ENCODE peak calls at places on chromosomes 2 and 18, in eight cellular contexts. One of them, this sample, is unnamed.
A peak's percentile ranks its signal among the peaks of the same experiment; 100 is the strongest.

GRCh38 chr2:107259411-107260195 is 373.6 kb upstream of the ST6GAL2 start:
- DNase-seq in PC-9: no peak
- DNase-seq in activated effector memory CD4-positive, alpha-beta T cell treated with Interleukin-2 at 50 U/mL for 16 hours: no peak
- DNase-seq in putamen: no peak
- DNase-seq in NCI-H1092 treated with DMSO at 0.1 percent for 48 hours: no peak
- DNase-seq in posterior cingulate gyrus: no peak
- DNase-seq in C1 segment of cervical spinal cord: no peak
- DNase-seq in cardiac fibroblast: no peak
- DNase-seq in this sample: no peak

GRCh38 chr2:225670111-225670974 is 270.8 kb downstream of the NYAP2 start:
- DNase-seq in PC-9: no peak
- DNase-seq in activated effector memory CD4-positive, alpha-beta T cell treated with Interleukin-2 at 50 U/mL for 16 hours: no peak
- DNase-seq in putamen: no peak
- DNase-seq in NCI-H1092 treated with DMSO at 0.1 percent for 48 hours: peak; percentile 20
- DNase-seq in posterior cingulate gyrus: no peak
- DNase-seq in C1 segment of cervical spinal cord: no peak
- DNase-seq in cardiac fibroblast: peak; percentile 79
- DNase-seq in this sample: no peak

GRCh38 chr18:66682855-66683322 is 79.0 kb upstream of the CDH19 start:
- DNase-seq in PC-9: no peak
- DNase-seq in activated effector memory CD4-positive, alpha-beta T cell treated with Interleukin-2 at 50 U/mL for 16 hours: no peak
- DNase-seq in putamen: peak; percentile 63
- DNase-seq in NCI-H1092 treated with DMSO at 0.1 percent for 48 hours: peak; percentile 26
- DNase-seq in posterior cingulate gyrus: peak; percentile 33
- DNase-seq in C1 segment of cervical spinal cord: no peak
- DNase-seq in cardiac fibroblast: peak; percentile 9
- DNase-seq in this sample: no peak

GRCh38 chr2:137005173-137005572 is 239.8 kb downstream of the THSD7B start:
- DNase-seq in PC-9: no peak
- DNase-seq in activated effector memory CD4-positive, alpha-beta T cell treated with Interleukin-2 at 50 U/mL for 16 hours: no peak
- DNase-seq in putamen: no peak
- DNase-seq in NCI-H1092 treated with DMSO at 0.1 percent for 48 hours: no peak
- DNase-seq in posterior cingulate gyrus: no peak
- DNase-seq in C1 segment of cervical spinal cord: no peak
- DNase-seq in cardiac fibroblast: no peak
- DNase-seq in this sample: no peak

GRCh38 chr2:219665926-219666325 is 38.5 kb downstream of the SLC4A3 start:
- DNase-seq in PC-9: no peak
- DNase-seq in activated effector memory CD4-positive, alpha-beta T cell treated with Interleukin-2 at 50 U/mL for 16 hours: no peak
- DNase-seq in putamen: no peak
- DNase-seq in NCI-H1092 treated with DMSO at 0.1 percent for 48 hours: no peak
- DNase-seq in posterior cingulate gyrus: no peak
- DNase-seq in C1 segment of cervical spinal cord: no peak
- DNase-seq in cardiac fibroblast: no peak
- DNase-seq in this sample: no peak

GRCh38 chr2:134917958-134918517 is 584 bp upstream of the CCNT2 start:
- DNase-seq in PC-9: no peak
- DNase-seq in activated effector memory CD4-positive, alpha-beta T cell treated with Interleukin-2 at 50 U/mL for 16 hours: peak; percentile 86
- DNase-seq in putamen: no peak
- DNase-seq in NCI-H1092 treated with DMSO at 0.1 percent for 48 hours: peak; percentile 94
- DNase-seq in posterior cingulate gyrus: no peak
- DNase-seq in C1 segment of cervical spinal cord: peak; percentile 82
- DNase-seq in cardiac fibroblast: no peak
- DNase-seq in this sample: peak; percentile 90

GRCh38 chr2:20963867-20964266 is 80.0 kb downstream of the APOB start:
- DNase-seq in PC-9: no peak
- DNase-seq in activated effector memory CD4-positive, alpha-beta T cell treated with Interleukin-2 at 50 U/mL for 16 hours: no peak
- DNase-seq in putamen: no peak
- DNase-seq in NCI-H1092 treated with DMSO at 0.1 percent for 48 hours: no peak
- DNase-seq in posterior cingulate gyrus: no peak
- DNase-seq in C1 segment of cervical spinal cord: no peak
- DNase-seq in cardiac fibroblast: no peak
- DNase-seq in this sample: no peak

GRCh38 chr18:3481696-3482210 is 31.8 kb downstream of the TGIF1 start:
- DNase-seq in PC-9: no peak
- DNase-seq in activated effector memory CD4-positive, alpha-beta T cell treated with Interleukin-2 at 50 U/mL for 16 hours: no peak
- DNase-seq in putamen: no peak
- DNase-seq in NCI-H1092 treated with DMSO at 0.1 percent for 48 hours: peak; percentile 2
- DNase-seq in posterior cingulate gyrus: no peak
- DNase-seq in C1 segment of cervical spinal cord: no peak
- DNase-seq in cardiac fibroblast: peak; percentile 60
- DNase-seq in this sample: peak; percentile 12

GRCh38 chr2:74440005-74440377 is 1.7 kb downstream of the RTKN start:
- DNase-seq in PC-9: no peak
- DNase-seq in activated effector memory CD4-positive, alpha-beta T cell treated with Interleukin-2 at 50 U/mL for 16 hours: no peak
- DNase-seq in putamen: peak; percentile 96
- DNase-seq in NCI-H1092 treated with DMSO at 0.1 percent for 48 hours: no peak
- DNase-seq in posterior cingulate gyrus: peak; percentile 82
- DNase-seq in C1 segment of cervical spinal cord: no peak
- DNase-seq in cardiac fibroblast: peak; percentile 54
- DNase-seq in this sample: no peak

GRCh38 chr2:207584952-207585351 is 40.2 kb downstream of the METTL21A start:
- DNase-seq in PC-9: no peak
- DNase-seq in activated effector memory CD4-positive, alpha-beta T cell treated with Interleukin-2 at 50 U/mL for 16 hours: no peak
- DNase-seq in putamen: no peak
- DNase-seq in NCI-H1092 treated with DMSO at 0.1 percent for 48 hours: no peak
- DNase-seq in posterior cingulate gyrus: no peak
- DNase-seq in C1 segment of cervical spinal cord: no peak
- DNase-seq in cardiac fibroblast: no peak
- DNase-seq in this sample: no peak

GRCh38 chr2:177525351-177525750 is 132.8 kb downstream of the AGPS start:
- DNase-seq in PC-9: no peak
- DNase-seq in activated effector memory CD4-positive, alpha-beta T cell treated with Interleukin-2 at 50 U/mL for 16 hours: no peak
- DNase-seq in putamen: no peak
- DNase-seq in NCI-H1092 treated with DMSO at 0.1 percent for 48 hours: no peak
- DNase-seq in posterior cingulate gyrus: no peak
- DNase-seq in C1 segment of cervical spinal cord: no peak
- DNase-seq in cardiac fibroblast: no peak
- DNase-seq in this sample: no peak

GRCh38 chr2:154247503-154247902 is 375.8 kb downstream of the GALNT13 start:
- DNase-seq in PC-9: no peak
- DNase-seq in activated effector memory CD4-positive, alpha-beta T cell treated with Interleukin-2 at 50 U/mL for 16 hours: no peak
- DNase-seq in putamen: no peak
- DNase-seq in NCI-H1092 treated with DMSO at 0.1 percent for 48 hours: no peak
- DNase-seq in posterior cingulate gyrus: no peak
- DNase-seq in C1 segment of cervical spinal cord: no peak
- DNase-seq in cardiac fibroblast: no peak
- DNase-seq in this sample: no peak

GRCh38 chr18:78625446-78625845 is 354.2 kb upstream of the SALL3 start:
- DNase-seq in PC-9: no peak
- DNase-seq in activated effector memory CD4-positive, alpha-beta T cell treated with Interleukin-2 at 50 U/mL for 16 hours: no peak
- DNase-seq in putamen: no peak
- DNase-seq in NCI-H1092 treated with DMSO at 0.1 percent for 48 hours: no peak
- DNase-seq in posterior cingulate gyrus: no peak
- DNase-seq in C1 segment of cervical spinal cord: no peak
- DNase-seq in cardiac fibroblast: no peak
- DNase-seq in this sample: no peak

GRCh38 chr2:207073791-207074678 is 91.7 kb downstream of the KLF7 start:
- DNase-seq in PC-9: no peak
- DNase-seq in activated effector memory CD4-positive, alpha-beta T cell treated with Interleukin-2 at 50 U/mL for 16 hours: peak; percentile 18
- DNase-seq in putamen: peak; percentile 67
- DNase-seq in NCI-H1092 treated with DMSO at 0.1 percent for 48 hours: peak; percentile 61
- DNase-seq in posterior cingulate gyrus: no peak
- DNase-seq in C1 segment of cervical spinal cord: no peak
- DNase-seq in cardiac fibroblast: peak; percentile 36
- DNase-seq in this sample: no peak

GRCh38 chr2:230902180-230902899 is 22.7 kb downstream of the GPR55 start:
- DNase-seq in PC-9: peak; percentile 43
- DNase-seq in activated effector memory CD4-positive, alpha-beta T cell treated with Interleukin-2 at 50 U/mL for 16 hours: peak; percentile 23
- DNase-seq in putamen: no peak
- DNase-seq in NCI-H1092 treated with DMSO at 0.1 percent for 48 hours: peak; percentile 14
- DNase-seq in posterior cingulate gyrus: no peak
- DNase-seq in C1 segment of cervical spinal cord: no peak
- DNase-seq in cardiac fibroblast: peak; percentile 76
- DNase-seq in this sample: peak; percentile 40